ENCODE peak calls at places on chromosomes 3 and 15, in five cellular contexts. P is HCT116, B is A549, D is heart left ventricle, J is right lobe of liver. K is an unnamed sample.

GRCh38 chr15:31207246-31207645 is 105.7 kb upstream of the TRPM1 start:
- ATAC-seq in P (no peak), B (no peak), D (no peak), J (no peak), K (no peak)

GRCh38 chr3:135169651-135170050 is 374.6 kb downstream of the EPHB1 start:
- ATAC-seq in P (no peak), B (no peak), D (no peak), J (no peak), K (no peak)

GRCh38 chr3:182738583-182739514 is 54.5 kb upstream of the ATP11B start:
- ATAC-seq in P (peak), B (no peak), D (no peak), J (no peak), K (no peak)

GRCh38 chr15:35071071-35071470 is 14.0 kb downstream of the NANOGP8 start:
- ATAC-seq in P (no peak), B (no peak), D (no peak), J (no peak), K (no peak)

GRCh38 chr15:40290540-40291087 is 7.8 kb upstream of the ANKRD63 start:
- ATAC-seq in P (no peak), B (no peak), D (no peak), J (no peak), K (no peak)

GRCh38 chr3:185718736-185719456 is 105.9 kb downstream of the IGF2BP2 start:
- ATAC-seq in P (no peak), B (no peak), D (no peak), J (no peak), K (no peak)

GRCh38 chr15:74988007-74988800 is 7.2 kb upstream of the SCAMP5 start:
- ATAC-seq in P (peak), B (peak), D (no peak), J (peak), K (no peak)

GRCh38 chr3:188468196-188468595 is 314.2 kb downstream of the LPP start:
- ATAC-seq in P (no peak), B (no peak), D (no peak), J (no peak), K (no peak)

GRCh38 chr3:74602471-74602870 is 12.0 kb downstream of the CNTN3 start:
- ATAC-seq in P (no peak), B (no peak), D (no peak), J (no peak), K (no peak)

GRCh38 chr15:68370768-68371151 is 61.2 kb downstream of the ITGA11 start:
- ATAC-seq in P (no peak), B (no peak), D (no peak), J (no peak), K (no peak)

GRCh38 chr3:57060089-57060829 is at the start of gene SPATA12:
- ATAC-seq in P (peak), B (peak), D (no peak), J (peak), K (peak)

GRCh38 chr3:46183330-46183729 is 24.8 kb downstream of the CCR1 start:
- ATAC-seq in P (peak), B (no peak), D (no peak), J (peak), K (no peak)

DNA sequence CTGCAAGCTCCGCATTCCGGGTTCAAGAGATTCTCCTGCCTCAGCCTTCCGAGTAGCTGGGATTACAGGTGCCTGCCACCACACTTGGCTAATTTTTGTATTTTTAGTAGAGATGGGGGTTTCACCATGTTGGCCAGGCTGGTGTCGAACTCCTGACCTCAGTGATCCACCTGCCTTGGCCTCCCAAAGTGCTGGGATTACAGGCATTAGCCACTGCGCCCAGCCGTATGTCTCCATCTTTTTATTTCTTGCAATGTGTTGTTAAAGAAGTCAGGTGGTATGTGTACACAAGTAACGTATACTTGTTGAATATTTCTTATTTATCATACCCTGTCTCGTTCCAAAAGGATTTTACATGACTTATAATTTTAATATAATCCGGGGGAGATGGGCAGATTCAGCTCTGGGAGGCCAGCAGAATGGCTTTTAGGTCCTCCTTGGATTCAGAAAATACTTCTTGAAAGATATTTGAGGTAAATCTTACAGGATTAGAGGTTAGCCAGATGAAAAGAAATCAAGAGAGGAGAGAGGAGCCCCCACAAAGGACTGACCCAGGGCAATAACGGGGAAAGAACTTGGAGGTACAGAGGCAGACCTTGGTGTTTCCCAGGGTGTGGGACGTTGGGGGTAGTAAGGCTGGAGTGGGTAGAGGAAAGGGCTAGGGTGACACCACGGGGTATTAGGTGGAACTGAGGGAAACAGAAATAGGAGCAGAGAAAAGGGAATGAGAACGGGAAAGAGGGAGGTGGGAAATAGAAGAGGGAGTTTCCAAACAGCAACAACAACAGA is 27.2 kb upstream of the MUC20 start:
- ATAC-seq in P (no peak), B (no peak), D (no peak), J (no peak), K (no peak)
- TF ChIP-seq POLR2A in P (no peak), B (no peak), D (no peak), J (no peak), K (no peak)

DNA sequence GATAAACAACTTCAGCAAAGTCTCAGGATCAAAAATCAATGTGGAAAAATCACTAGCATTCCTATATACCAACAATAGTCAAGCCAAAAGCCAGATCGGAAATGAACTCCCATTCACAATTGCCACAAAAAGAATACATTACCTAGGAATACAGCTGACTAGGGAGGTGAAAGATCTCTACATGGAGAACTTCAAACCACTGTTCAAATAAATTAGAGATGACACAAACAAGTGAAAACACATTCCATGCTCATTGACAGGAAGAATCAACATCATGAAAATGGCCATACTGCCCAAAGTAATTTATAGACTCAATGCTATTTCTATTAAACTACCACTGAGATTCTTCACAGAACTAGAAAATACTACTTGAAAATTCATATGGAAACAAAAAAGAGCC is 94.2 kb upstream of the PSMD6 start:
- ATAC-seq in P (no peak), B (no peak), D (no peak), J (no peak), K (no peak)
- TF ChIP-seq POLR2A in P (no peak), B (no peak), D (no peak), J (no peak), K (no peak)

GRCh38 chr3:113697192-113698090 is 999 bp upstream of the USF3 start:
- ATAC-seq in P (no peak), B (no peak), D (peak), J (peak), K (no peak)
- TF ChIP-seq POLR2A in P (no peak), B (no peak), D (no peak), J (peak), K (no peak)

GRCh38 chr3:128879125-128879969 is at the start of gene ACAD9:
- ATAC-seq in P (peak), B (peak), D (peak), J (peak), K (peak)
- TF ChIP-seq POLR2A in P (peak), B (peak), D (peak), J (peak), K (peak)

GRCh38 chr15:100172356-100173024 is 169.3 kb downstream of the ADAMTS17 start:
- ATAC-seq in P (no peak), B (no peak), D (no peak), J (no peak), K (no peak)

GRCh38 chr15:100169615-100170279 is 172.0 kb downstream of the ADAMTS17 start:
- ATAC-seq in P (no peak), B (no peak), D (no peak), J (no peak), K (no peak)

GRCh38 chr15:100170673-100171210 is 171.0 kb downstream of the ADAMTS17 start:
- ATAC-seq in P (no peak), B (no peak), D (no peak), J (no peak), K (no peak)

GRCh38 chr15:100170280-100170654 is 171.5 kb downstream of the ADAMTS17 start:
- ATAC-seq in P (no peak), B (no peak), D (no peak), J (no peak), K (no peak)

DNA sequence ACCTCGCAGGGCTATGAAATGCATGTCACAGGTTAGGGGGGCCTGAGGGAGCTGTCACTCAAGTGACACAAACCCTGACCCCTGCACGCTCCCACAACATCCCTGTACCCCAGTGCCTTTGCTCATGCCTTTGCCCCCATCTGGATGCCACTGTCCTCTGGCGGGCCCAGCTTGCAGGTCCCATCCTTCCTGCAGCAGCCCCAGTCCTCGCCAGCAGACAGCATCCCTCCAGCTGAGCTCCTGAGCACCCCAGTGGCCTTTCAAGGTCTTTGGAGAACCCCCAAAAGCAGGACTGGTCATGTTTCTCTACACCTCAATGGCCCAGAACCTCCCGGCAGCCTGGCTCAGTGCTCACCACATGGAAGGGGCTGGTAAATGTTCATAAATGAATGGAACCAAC is 170.4 kb downstream of the ADAMTS17 start:
- ATAC-seq in P (no peak), B (no peak), D (no peak), J (no peak), K (no peak)
- TF ChIP-seq POLR2A in P (no peak), B (no peak), D (no peak), J (no peak), K (no peak)

K was measured in gastroesophageal sphincter.